ENCODE peak calls at places on chromosomes 13 and 19, in four cellular contexts. M is COR-L47, G is hepatic stellate cell, Y is pons. L is an unnamed sample.

GRCh38 chr19:4548238-4548584 is 8.4 kb upstream of the LRG1 start:
- DNase-seq in M (no peak), Y (no peak), G (no peak), L (no peak)

GRCh38 chr13:105552078-105552477 is 983.4 kb downstream of the EFNB2 start:
- DNase-seq in G (no peak), M (no peak), Y (no peak), L (no peak)

GRCh38 chr19:1247747-1248453 is 483 bp upstream of the MIDN start:
- DNase-seq in G (peak; percentile 58), M (no peak), Y (peak; percentile 51), L (peak; percentile 71)

GRCh38 chr19:17467471-17468301 is 2.6 kb upstream of the SLC27A1 start:
- DNase-seq in Y (no peak), G (no peak), M (no peak), L (no peak)

GRCh38 chr13:109610517-109610916 is 175.9 kb downstream of the IRS2 start:
- DNase-seq in M (peak; percentile 19), G (peak; percentile 5), Y (peak; percentile 14), L (no peak)

GRCh38 chr19:38162094-38162493 is 61.9 kb downstream of the DPF1 start:
- DNase-seq in M (no peak), G (no peak), Y (no peak), L (no peak)

GRCh38 chr19:35143231-35143715 is at the start of gene FXYD7:
- DNase-seq in Y (no peak), G (no peak), M (no peak), L (no peak)

GRCh38 chr13:62320129-62320724 is 904.6 kb upstream of the PCDH20 start:
- DNase-seq in G (no peak), M (peak; percentile 54), Y (peak; percentile 79), L (no peak)

GRCh38 chr13:24997367-24997967 is 98.5 kb upstream of the PABPC3 start:
- DNase-seq in Y (peak; percentile 56), G (peak; percentile 14), M (peak; percentile 13), L (no peak)

GRCh38 chr19:3366104-3366760 is at the start of gene NFIC:
- DNase-seq in M (peak; percentile 50), G (peak; percentile 94), Y (no peak), L (peak; percentile 74)

GRCh38 chr19:36638862-36639510 is 27.7 kb downstream of the ZNF461 start:
- DNase-seq in M (no peak), G (no peak), Y (no peak), L (no peak)

GRCh38 chr13:74145249-74145970 is 11.2 kb upstream of the KLF12 start:
- DNase-seq in Y (no peak), M (no peak), G (no peak), L (no peak)

GRCh38 chr19:48085904-48086864 is 24.4 kb downstream of the PLA2G4C start:
- DNase-seq in M (no peak), G (no peak), Y (no peak), L (no peak)

GRCh38 chr13:36332986-36333385 is 13.2 kb downstream of the SPART start:
- DNase-seq in Y (no peak), G (peak; percentile 16), M (no peak), L (peak; percentile 50)

GRCh38 chr19:32233885-32234284 is 111.5 kb upstream of the ZNF507 start:
- DNase-seq in M (no peak), Y (peak; percentile 37), G (no peak), L (no peak)

L was measured in SW 1271.